ENCODE peak calls at places on chromosomes 2 and 18, in seven cellular contexts. One of them, this sample, is unnamed.

GRCh38 chr2:232598293-232598692 is 35.1 kb upstream of the EFHD1 start:
- DNase-seq in left lung: no peak
- DNase-seq in right lobe of liver: no peak
- DNase-seq in right atrium auricular region: no peak
- DNase-seq in aorta: peak; percentile 39
- DNase-seq in spleen: no peak
- DNase-seq in IMR-90: no peak
- DNase-seq in this sample: no peak

GRCh38 chr2:24050041-24050655 is 607 bp downstream of the FKBP1B start:
- DNase-seq in spleen: peak; percentile 84
- DNase-seq in right atrium auricular region: peak; percentile 60
- DNase-seq in left lung: peak; percentile 38
- DNase-seq in IMR-90: no peak
- DNase-seq in aorta: peak; percentile 81
- DNase-seq in right lobe of liver: peak; percentile 55
- DNase-seq in this sample: peak; percentile 55

GRCh38 chr18:25815659-25816058 is 274.8 kb downstream of the SS18 start:
- DNase-seq in left lung: no peak
- DNase-seq in right atrium auricular region: no peak
- DNase-seq in right lobe of liver: no peak
- DNase-seq in spleen: no peak
- DNase-seq in IMR-90: no peak
- DNase-seq in aorta: no peak
- DNase-seq in this sample: no peak

GRCh38 chr2:110978148-110978547 is 142.6 kb upstream of the BCL2L11 start:
- DNase-seq in right atrium auricular region: no peak
- DNase-seq in left lung: no peak
- DNase-seq in aorta: no peak
- DNase-seq in right lobe of liver: no peak
- DNase-seq in spleen: no peak
- DNase-seq in IMR-90: no peak
- DNase-seq in this sample: no peak

GRCh38 chr2:218958276-218958675 is 1.2 kb upstream of the CDK5R2 start:
- DNase-seq in right lobe of liver: no peak
- DNase-seq in right atrium auricular region: no peak
- DNase-seq in aorta: no peak
- DNase-seq in left lung: no peak
- DNase-seq in spleen: no peak
- DNase-seq in IMR-90: no peak
- DNase-seq in this sample: no peak

GRCh38 chr2:240141736-240142135 is 1.3 kb upstream of the OTOS start:
- DNase-seq in aorta: peak; percentile 55
- DNase-seq in right lobe of liver: peak; percentile 21
- DNase-seq in IMR-90: no peak
- DNase-seq in left lung: no peak
- DNase-seq in right atrium auricular region: no peak
- DNase-seq in spleen: peak; percentile 64
- DNase-seq in this sample: no peak

GRCh38 chr2:230914886-230915285 is 10.2 kb downstream of the GPR55 start:
- DNase-seq in right lobe of liver: peak; percentile 27
- DNase-seq in aorta: peak; percentile 42
- DNase-seq in right atrium auricular region: no peak
- DNase-seq in left lung: peak; percentile 7
- DNase-seq in IMR-90: no peak
- DNase-seq in spleen: peak; percentile 46
- DNase-seq in this sample: peak; percentile 29

GRCh38 chr2:47907097-47907781 is 941 bp upstream of the FBXO11 start:
- DNase-seq in left lung: peak; percentile 45
- DNase-seq in IMR-90: no peak
- DNase-seq in aorta: no peak
- DNase-seq in right atrium auricular region: peak; percentile 62
- DNase-seq in spleen: no peak
- DNase-seq in right lobe of liver: no peak
- DNase-seq in this sample: no peak

GRCh38 chr2:112811841-112812306 is 24.7 kb downstream of the IL1B start:
- DNase-seq in IMR-90: peak; percentile 96
- DNase-seq in right atrium auricular region: no peak
- DNase-seq in spleen: no peak
- DNase-seq in right lobe of liver: no peak
- DNase-seq in aorta: no peak
- DNase-seq in left lung: no peak
- DNase-seq in this sample: no peak

GRCh38 chr2:19029655-19030054 is 328.8 kb downstream of the OSR1 start:
- DNase-seq in right lobe of liver: no peak
- DNase-seq in aorta: no peak
- DNase-seq in right atrium auricular region: no peak
- DNase-seq in spleen: no peak
- DNase-seq in IMR-90: no peak
- DNase-seq in left lung: no peak
- DNase-seq in this sample: no peak

GRCh38 chr2:68255736-68256450 is 3.6 kb upstream of the PPP3R1 start:
- DNase-seq in aorta: no peak
- DNase-seq in right atrium auricular region: no peak
- DNase-seq in right lobe of liver: no peak
- DNase-seq in left lung: no peak
- DNase-seq in IMR-90: peak; percentile 83
- DNase-seq in spleen: no peak
- DNase-seq in this sample: no peak

GRCh38 chr2:151198646-151199045 is 63.0 kb downstream of the RBM43 start:
- DNase-seq in right lobe of liver: no peak
- DNase-seq in aorta: no peak
- DNase-seq in spleen: no peak
- DNase-seq in right atrium auricular region: no peak
- DNase-seq in left lung: no peak
- DNase-seq in IMR-90: no peak
- DNase-seq in this sample: no peak

GRCh38 chr2:44181648-44182047 is 13.0 kb downstream of the PPM1B start:
- DNase-seq in spleen: no peak
- DNase-seq in right lobe of liver: no peak
- DNase-seq in aorta: no peak
- DNase-seq in IMR-90: no peak
- DNase-seq in right atrium auricular region: no peak
- DNase-seq in left lung: no peak
- DNase-seq in this sample: no peak

GRCh38 chr18:33817096-33817495 is 239.1 kb downstream of the ASXL3 start:
- DNase-seq in left lung: no peak
- DNase-seq in right atrium auricular region: no peak
- DNase-seq in IMR-90: peak; percentile 78
- DNase-seq in right lobe of liver: no peak
- DNase-seq in aorta: no peak
- DNase-seq in spleen: no peak
- DNase-seq in this sample: no peak

GRCh38 chr18:33818145-33818544 is 240.1 kb downstream of the ASXL3 start:
- DNase-seq in left lung: no peak
- DNase-seq in right atrium auricular region: no peak
- DNase-seq in aorta: no peak
- DNase-seq in spleen: no peak
- DNase-seq in IMR-90: no peak
- DNase-seq in right lobe of liver: no peak
- DNase-seq in this sample: no peak

GRCh38 chr18:33821503-33821902 is 243.5 kb downstream of the ASXL3 start:
- DNase-seq in aorta: no peak
- DNase-seq in right atrium auricular region: no peak
- DNase-seq in IMR-90: peak; percentile 66
- DNase-seq in spleen: no peak
- DNase-seq in left lung: no peak
- DNase-seq in right lobe of liver: no peak
- DNase-seq in this sample: no peak

GRCh38 chr18:33826151-33826550 is 248.1 kb downstream of the ASXL3 start:
- DNase-seq in right atrium auricular region: no peak
- DNase-seq in aorta: no peak
- DNase-seq in spleen: no peak
- DNase-seq in IMR-90: no peak
- DNase-seq in left lung: no peak
- DNase-seq in right lobe of liver: no peak
- DNase-seq in this sample: no peak

DNA sequence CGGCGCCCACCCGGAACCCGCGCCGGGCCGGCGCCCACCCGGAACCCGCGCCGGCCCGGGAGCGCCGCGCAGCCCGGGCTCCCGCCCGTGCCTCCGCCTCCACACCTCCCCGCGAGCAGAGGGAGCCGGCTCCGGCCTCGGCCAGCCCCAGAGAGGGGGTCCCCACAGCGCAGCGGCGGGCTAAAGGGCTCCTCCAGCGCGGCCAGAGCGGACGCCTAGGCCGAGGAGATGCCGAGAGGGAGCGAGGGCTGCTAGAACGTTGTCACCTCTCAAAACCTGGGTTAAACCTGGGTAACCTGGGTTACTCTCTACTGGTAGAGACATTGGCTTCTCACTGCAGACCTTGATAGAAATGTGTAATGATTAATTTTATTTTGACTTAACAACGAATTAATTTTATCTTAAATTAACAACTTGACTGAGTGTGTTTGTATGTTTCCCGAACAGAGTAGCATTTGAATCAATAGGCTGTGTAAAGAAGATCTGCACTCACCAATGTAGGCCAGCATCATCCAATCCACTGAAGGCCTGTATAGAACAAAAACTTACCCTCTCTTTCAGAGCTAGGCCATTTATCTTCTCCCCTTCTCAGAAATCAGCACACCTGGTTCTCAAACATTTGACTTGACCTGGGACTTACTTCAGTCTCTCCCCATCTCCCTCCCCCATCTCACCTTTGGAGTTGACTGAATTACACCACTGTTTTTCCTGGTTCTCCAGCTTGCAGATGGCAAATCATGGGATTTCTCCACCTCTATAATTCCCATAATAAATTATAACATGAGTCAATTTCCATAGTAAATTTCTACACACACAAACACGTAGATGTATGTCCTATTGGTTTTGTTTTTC is 242.7 kb downstream of the ASXL3 start:
- DNase-seq in IMR-90: no peak
- DNase-seq in right lobe of liver: peak; percentile 51
- DNase-seq in aorta: no peak
- DNase-seq in left lung: no peak
- DNase-seq in right atrium auricular region: no peak
- DNase-seq in spleen: no peak
- DNase-seq in this sample: no peak
- H3K27ac ChIP-seq in IMR-90: peak overlapping the region; percentile 64
- H3K27ac ChIP-seq in right lobe of liver: no peak overlapping the region
- H3K27ac ChIP-seq in aorta: no peak overlapping the region
- H3K27ac ChIP-seq in left lung: no peak overlapping the region
- H3K27ac ChIP-seq in right atrium auricular region: no peak overlapping the region
- H3K27ac ChIP-seq in spleen: no peak overlapping the region
- H3K27ac ChIP-seq in this sample: no peak overlapping the region

DNA sequence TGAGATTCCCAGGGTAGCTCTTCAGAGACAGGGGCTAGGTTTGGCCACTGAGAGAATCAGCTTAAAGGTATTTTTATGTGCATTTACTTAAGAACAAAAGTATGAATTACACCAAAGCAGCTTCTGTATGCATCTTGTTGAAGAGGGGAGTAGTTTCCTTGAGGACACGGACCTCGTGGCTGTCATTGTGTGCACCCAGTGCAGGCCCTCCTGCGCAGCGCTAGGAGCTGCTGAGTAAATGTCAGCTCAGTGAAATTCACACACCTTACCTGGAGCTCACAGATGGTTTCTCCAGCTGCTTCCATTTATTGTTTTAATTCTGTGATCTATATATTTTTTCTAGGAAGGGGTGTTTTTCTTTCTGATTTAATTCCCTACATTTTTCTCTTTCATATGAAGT is 54.5 kb downstream of the TRAPPC12 start:
- DNase-seq in IMR-90: no peak
- DNase-seq in aorta: no peak
- DNase-seq in spleen: no peak
- DNase-seq in right atrium auricular region: no peak
- DNase-seq in right lobe of liver: no peak
- DNase-seq in left lung: no peak
- DNase-seq in this sample: no peak
- H3K36me3 ChIP-seq in IMR-90: peaks cover 15% of the 10 kb centered on the region
- H3K36me3 ChIP-seq in aorta: no peaks in the 10 kb centered on the region
- H3K36me3 ChIP-seq in spleen: peaks cover 33% of the 10 kb centered on the region
- H3K36me3 ChIP-seq in right atrium auricular region: peaks cover 8% of the 10 kb centered on the region
- H3K36me3 ChIP-seq in right lobe of liver: no peaks in the 10 kb centered on the region
- H3K36me3 ChIP-seq in left lung: peaks cover 48% of the 10 kb centered on the region
- H3K36me3 ChIP-seq in this sample: no peaks in the 10 kb centered on the region

GRCh38 chr2:197675246-197675645 is at the start of gene RFTN2:
- DNase-seq in right lobe of liver: no peak
- DNase-seq in left lung: no peak
- DNase-seq in IMR-90: peak; percentile 16
- DNase-seq in aorta: no peak
- DNase-seq in spleen: no peak
- DNase-seq in right atrium auricular region: no peak
- DNase-seq in this sample: no peak

GRCh38 chr2:197674060-197674459 is 1.3 kb downstream of the RFTN2 start:
- DNase-seq in IMR-90: no peak
- DNase-seq in spleen: no peak
- DNase-seq in left lung: no peak
- DNase-seq in right lobe of liver: no peak
- DNase-seq in aorta: no peak
- DNase-seq in right atrium auricular region: no peak
- DNase-seq in this sample: no peak

GRCh38 chr2:197677056-197677455 is 1.7 kb upstream of the RFTN2 start:
- DNase-seq in IMR-90: no peak
- DNase-seq in aorta: no peak
- DNase-seq in right lobe of liver: no peak
- DNase-seq in right atrium auricular region: no peak
- DNase-seq in spleen: no peak
- DNase-seq in left lung: no peak
- DNase-seq in this sample: no peak

GRCh38 chr2:197674546-197674945 is 841 bp downstream of the RFTN2 start:
- DNase-seq in right lobe of liver: no peak
- DNase-seq in aorta: no peak
- DNase-seq in IMR-90: peak; percentile 26
- DNase-seq in left lung: no peak
- DNase-seq in right atrium auricular region: no peak
- DNase-seq in spleen: no peak
- DNase-seq in this sample: no peak

GRCh38 chr2:197675711-197676188 is 363 bp upstream of the RFTN2 start:
- DNase-seq in right lobe of liver: no peak
- DNase-seq in spleen: no peak
- DNase-seq in IMR-90: peak; percentile 76
- DNase-seq in left lung: no peak
- DNase-seq in right atrium auricular region: no peak
- DNase-seq in aorta: no peak
- DNase-seq in this sample: no peak
- H3K4me3 ChIP-seq in right lobe of liver: peak overlapping the region; percentile 19
- H3K4me3 ChIP-seq in spleen: peak overlapping the region; percentile 4
- H3K4me3 ChIP-seq in IMR-90: peak overlapping the region; percentile 53
- H3K4me3 ChIP-seq in left lung: peak overlapping the region; percentile 19
- H3K4me3 ChIP-seq in right atrium auricular region: peak overlapping the region; percentile 30
- H3K4me3 ChIP-seq in aorta: peak overlapping the region; percentile 63
- H3K4me3 ChIP-seq in this sample: peak overlapping the region; percentile 62

DNA sequence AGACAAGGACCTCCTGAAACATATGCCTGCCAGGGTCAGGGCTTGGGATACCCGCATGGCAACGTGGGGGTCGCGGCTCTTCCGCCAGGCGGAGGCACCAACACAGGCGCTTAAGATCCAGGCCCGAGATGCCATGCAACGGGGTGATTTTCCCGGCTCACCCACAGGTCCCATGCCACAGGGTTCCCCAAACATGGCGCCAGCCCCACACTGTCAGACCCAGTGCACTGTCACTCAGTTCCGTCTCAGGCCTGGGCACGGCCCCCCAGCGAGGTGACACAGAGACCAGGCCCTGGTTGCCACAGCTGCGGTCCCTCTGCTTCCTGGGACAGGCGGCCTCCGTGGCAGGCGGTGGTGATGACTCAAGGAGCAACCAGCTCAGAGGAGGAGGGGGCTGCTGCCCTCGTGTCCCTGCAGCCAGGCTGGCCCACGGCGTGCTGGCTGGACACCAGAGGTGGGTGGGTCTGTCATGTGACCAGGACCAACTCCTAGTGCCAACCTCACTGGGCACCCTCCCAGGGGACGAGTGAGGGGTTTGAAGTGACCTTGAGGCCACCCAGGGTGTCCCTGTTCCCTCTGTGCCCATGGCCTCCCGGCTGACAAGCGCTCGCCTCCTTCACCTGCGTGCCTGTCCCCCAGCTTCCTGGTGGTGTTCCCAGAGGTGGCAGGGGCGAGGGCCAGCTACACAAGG is 4.9 kb downstream of the PDCD1 start:
- DNase-seq in right atrium auricular region: no peak
- DNase-seq in IMR-90: peak; percentile 25
- DNase-seq in right lobe of liver: peak; percentile 49
- DNase-seq in left lung: no peak
- DNase-seq in aorta: peak; percentile 75
- DNase-seq in spleen: peak; percentile 70
- DNase-seq in this sample: peak; percentile 18
- H3K27ac ChIP-seq in right atrium auricular region: peak overlapping the region; percentile 83
- H3K27ac ChIP-seq in IMR-90: no peak overlapping the region
- H3K27ac ChIP-seq in right lobe of liver: no peak overlapping the region
- H3K27ac ChIP-seq in left lung: no peak overlapping the region
- H3K27ac ChIP-seq in aorta: no peak overlapping the region
- H3K27ac ChIP-seq in spleen: no peak overlapping the region
- H3K27ac ChIP-seq in this sample: no peak overlapping the region

This sample was measured in psoas muscle.